ENCODE peak calls at places on chromosomes 4 and X, in seven cellular contexts. One of them, this sample, is unnamed. For H3K36me3, the result is how much of the 10 kb centered on the place peaks cover.

GRCh38 chr4:95290702-95291101 is 258.1 kb downstream of the UNC5C start:
- DNase-seq in K562: no peak
- DNase-seq in PC-3: no peak
- DNase-seq in IMR-90: no peak
- DNase-seq in keratinocyte: no peak
- DNase-seq in GM12878: no peak
- DNase-seq in neural progenitor cell: no peak
- DNase-seq in this sample: no peak

GRCh38 chrX:129793604-129794191 is 13.9 kb downstream of the SASH3 start:
- DNase-seq in K562: no peak
- DNase-seq in PC-3: no peak
- DNase-seq in IMR-90: no peak
- DNase-seq in keratinocyte: no peak
- DNase-seq in GM12878: no peak
- DNase-seq in neural progenitor cell: no peak
- DNase-seq in this sample: no peak

GRCh38 chr4:13276357-13276756 is 207.8 kb downstream of the RAB28 start:
- DNase-seq in K562: no peak
- DNase-seq in PC-3: no peak
- DNase-seq in IMR-90: no peak
- DNase-seq in keratinocyte: no peak
- DNase-seq in GM12878: no peak
- DNase-seq in neural progenitor cell: no peak
- DNase-seq in this sample: no peak

GRCh38 chrX:129772796-129773431 is 6.8 kb upstream of the SASH3 start:
- DNase-seq in K562: no peak
- DNase-seq in PC-3: no peak
- DNase-seq in IMR-90: no peak
- DNase-seq in keratinocyte: no peak
- DNase-seq in GM12878: peak
- DNase-seq in neural progenitor cell: no peak
- DNase-seq in this sample: no peak

GRCh38 chrX:68041110-68041509 is 392.2 kb downstream of the OPHN1 start:
- DNase-seq in K562: no peak
- DNase-seq in PC-3: no peak
- DNase-seq in IMR-90: no peak
- DNase-seq in keratinocyte: no peak
- DNase-seq in GM12878: no peak
- DNase-seq in neural progenitor cell: no peak
- DNase-seq in this sample: no peak

GRCh38 chr4:85686398-85686797 is 211.4 kb downstream of the ARHGAP24 start:
- DNase-seq in K562: no peak
- DNase-seq in PC-3: no peak
- DNase-seq in IMR-90: no peak
- DNase-seq in keratinocyte: no peak
- DNase-seq in GM12878: no peak
- DNase-seq in neural progenitor cell: no peak
- DNase-seq in this sample: no peak

GRCh38 chrX:136354201-136354600 is 53.4 kb downstream of the ADGRG4 start:
- DNase-seq in K562: no peak
- DNase-seq in PC-3: peak
- DNase-seq in IMR-90: no peak
- DNase-seq in keratinocyte: peak
- DNase-seq in GM12878: no peak
- DNase-seq in neural progenitor cell: no peak
- DNase-seq in this sample: no peak

GRCh38 chrX:105758784-105759183 is 63.6 kb upstream of the NRK start:
- DNase-seq in K562: no peak
- DNase-seq in PC-3: no peak
- DNase-seq in IMR-90: no peak
- DNase-seq in keratinocyte: no peak
- DNase-seq in GM12878: no peak
- DNase-seq in neural progenitor cell: no peak
- DNase-seq in this sample: no peak

GRCh38 chr4:108247511-108248088 is 78.9 kb upstream of the LEF1 start:
- DNase-seq in K562: no peak
- DNase-seq in PC-3: peak
- DNase-seq in IMR-90: no peak
- DNase-seq in keratinocyte: no peak
- DNase-seq in GM12878: no peak
- DNase-seq in neural progenitor cell: peak
- DNase-seq in this sample: peak

GRCh38 chrX:118496763-118497079 is 1.1 kb downstream of the DOCK11 start:
- DNase-seq in K562: no peak
- DNase-seq in PC-3: no peak
- DNase-seq in IMR-90: no peak
- DNase-seq in keratinocyte: no peak
- DNase-seq in GM12878: no peak
- DNase-seq in neural progenitor cell: peak
- DNase-seq in this sample: no peak

GRCh38 chr4:176611351-176611750 is 181.4 kb downstream of the VEGFC start:
- DNase-seq in K562: no peak
- DNase-seq in PC-3: no peak
- DNase-seq in IMR-90: peak
- DNase-seq in keratinocyte: no peak
- DNase-seq in GM12878: no peak
- DNase-seq in neural progenitor cell: no peak
- DNase-seq in this sample: no peak

GRCh38 chr4:184419976-184420375 is 54.4 kb downstream of the IRF2 start:
- DNase-seq in K562: no peak
- DNase-seq in PC-3: no peak
- DNase-seq in IMR-90: no peak
- DNase-seq in keratinocyte: no peak
- DNase-seq in GM12878: no peak
- DNase-seq in neural progenitor cell: no peak
- DNase-seq in this sample: no peak

GRCh38 chr4:184417802-184418511 is 56.4 kb downstream of the IRF2 start:
- DNase-seq in K562: peak
- DNase-seq in PC-3: peak
- DNase-seq in IMR-90: peak
- DNase-seq in keratinocyte: peak
- DNase-seq in GM12878: peak
- DNase-seq in neural progenitor cell: no peak
- DNase-seq in this sample: no peak

GRCh38 chr4:184415071-184415470 is 59.3 kb downstream of the IRF2 start:
- DNase-seq in K562: no peak
- DNase-seq in PC-3: peak
- DNase-seq in IMR-90: no peak
- DNase-seq in keratinocyte: no peak
- DNase-seq in GM12878: no peak
- DNase-seq in neural progenitor cell: no peak
- DNase-seq in this sample: no peak

GRCh38 chr4:184420402-184420801 is 53.9 kb downstream of the IRF2 start:
- DNase-seq in K562: no peak
- DNase-seq in PC-3: no peak
- DNase-seq in IMR-90: no peak
- DNase-seq in keratinocyte: no peak
- DNase-seq in GM12878: peak
- DNase-seq in neural progenitor cell: no peak
- DNase-seq in this sample: no peak

GRCh38 chr4:184416913-184417734 is 57.2 kb downstream of the IRF2 start:
- DNase-seq in K562: no peak
- DNase-seq in PC-3: no peak
- DNase-seq in IMR-90: peak
- DNase-seq in keratinocyte: no peak
- DNase-seq in GM12878: peak
- DNase-seq in neural progenitor cell: no peak
- DNase-seq in this sample: no peak
- H3K9ac ChIP-seq in K562: no peak
- H3K9ac ChIP-seq in PC-3: peak
- H3K9ac ChIP-seq in IMR-90: peak
- H3K9ac ChIP-seq in keratinocyte: peak
- H3K9ac ChIP-seq in GM12878: peak
- H3K9ac ChIP-seq in neural progenitor cell: no peak
- H3K9ac ChIP-seq in this sample: no peak

GRCh38 chr4:118743867-118744266 is 58.7 kb downstream of the METTL14 start:
- DNase-seq in K562: no peak
- DNase-seq in PC-3: no peak
- DNase-seq in IMR-90: peak
- DNase-seq in keratinocyte: no peak
- DNase-seq in GM12878: no peak
- DNase-seq in neural progenitor cell: no peak
- DNase-seq in this sample: no peak

GRCh38 chr4:118746251-118746919 is 61.2 kb downstream of the METTL14 start:
- DNase-seq in K562: no peak
- DNase-seq in PC-3: no peak
- DNase-seq in IMR-90: no peak
- DNase-seq in keratinocyte: no peak
- DNase-seq in GM12878: no peak
- DNase-seq in neural progenitor cell: no peak
- DNase-seq in this sample: no peak

GRCh38 chr4:118741456-118741855 is 56.3 kb downstream of the METTL14 start:
- DNase-seq in K562: no peak
- DNase-seq in PC-3: no peak
- DNase-seq in IMR-90: peak
- DNase-seq in keratinocyte: no peak
- DNase-seq in GM12878: no peak
- DNase-seq in neural progenitor cell: no peak
- DNase-seq in this sample: no peak

GRCh38 chr4:118742050-118742449 is 56.9 kb downstream of the METTL14 start:
- DNase-seq in K562: no peak
- DNase-seq in PC-3: no peak
- DNase-seq in IMR-90: no peak
- DNase-seq in keratinocyte: no peak
- DNase-seq in GM12878: no peak
- DNase-seq in neural progenitor cell: no peak
- DNase-seq in this sample: no peak

DNA sequence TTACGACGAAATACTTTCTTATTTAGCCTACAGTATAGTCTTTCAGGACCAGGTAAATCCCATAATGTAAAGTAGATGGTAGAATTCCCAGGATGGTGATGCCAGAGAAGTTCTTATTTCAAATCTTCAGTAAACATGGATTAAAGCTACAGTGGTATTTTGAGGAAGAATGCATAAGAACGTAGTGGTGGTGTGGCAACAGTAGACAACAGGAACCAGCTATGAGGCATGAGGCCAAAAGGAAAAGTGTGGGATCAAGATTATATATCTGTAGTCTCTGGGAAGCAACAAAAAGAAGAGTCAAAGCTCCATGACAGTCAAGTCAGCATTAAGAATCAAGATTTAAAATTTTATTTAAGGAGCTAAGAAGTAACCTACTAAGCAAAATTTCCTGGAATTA is 60.2 kb downstream of the METTL14 start:
- DNase-seq in K562: no peak
- DNase-seq in PC-3: no peak
- DNase-seq in IMR-90: no peak
- DNase-seq in keratinocyte: no peak
- DNase-seq in GM12878: no peak
- DNase-seq in neural progenitor cell: no peak
- DNase-seq in this sample: no peak
- H3K36me3 ChIP-seq in K562: under half
- H3K36me3 ChIP-seq in PC-3: under half
- H3K36me3 ChIP-seq in IMR-90: under half
- H3K36me3 ChIP-seq in keratinocyte: under half
- H3K36me3 ChIP-seq in GM12878: under half
- H3K36me3 ChIP-seq in neural progenitor cell: under half
- H3K36me3 ChIP-seq in this sample: under half

DNA sequence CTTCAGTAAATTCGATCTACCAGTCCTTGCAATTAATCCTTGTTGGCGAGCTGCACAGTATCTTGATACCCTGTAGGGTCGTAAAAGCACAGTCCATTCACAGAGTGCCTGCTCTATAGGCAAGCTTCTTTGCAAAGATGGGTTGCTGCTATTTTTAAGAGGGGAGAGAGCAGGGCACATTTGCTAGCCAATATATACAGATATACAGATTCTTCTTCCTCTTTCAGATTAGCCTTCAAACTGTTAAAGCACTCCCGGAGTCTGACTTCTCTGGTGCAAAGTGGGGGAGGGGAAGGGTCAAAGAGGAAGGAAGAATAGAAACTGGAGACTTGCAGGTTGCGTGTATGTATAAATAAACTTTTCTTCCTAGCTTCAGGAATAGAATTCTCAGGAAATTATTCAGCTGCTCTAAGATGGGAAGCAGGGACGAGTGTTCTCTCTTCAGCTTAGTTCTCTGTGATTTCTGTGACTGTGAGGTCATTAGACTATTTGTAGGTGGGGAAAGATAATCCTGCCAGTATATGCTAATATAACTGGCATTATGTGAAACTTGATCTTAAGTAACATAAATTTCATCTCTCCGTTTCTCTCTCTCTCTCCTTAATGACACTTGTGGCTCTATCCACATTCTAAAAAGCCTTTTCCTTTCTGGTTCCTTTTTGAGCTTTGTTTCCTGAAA is at the start of gene CYSLTR1:
- DNase-seq in K562: no peak
- DNase-seq in PC-3: no peak
- DNase-seq in IMR-90: no peak
- DNase-seq in keratinocyte: no peak
- DNase-seq in GM12878: no peak
- DNase-seq in neural progenitor cell: peak
- DNase-seq in this sample: no peak
- H3K9ac ChIP-seq in K562: no peak
- H3K9ac ChIP-seq in PC-3: no peak
- H3K9ac ChIP-seq in IMR-90: no peak
- H3K9ac ChIP-seq in keratinocyte: no peak
- H3K9ac ChIP-seq in GM12878: peak
- H3K9ac ChIP-seq in neural progenitor cell: no peak
- H3K9ac ChIP-seq in this sample: no peak

DNA sequence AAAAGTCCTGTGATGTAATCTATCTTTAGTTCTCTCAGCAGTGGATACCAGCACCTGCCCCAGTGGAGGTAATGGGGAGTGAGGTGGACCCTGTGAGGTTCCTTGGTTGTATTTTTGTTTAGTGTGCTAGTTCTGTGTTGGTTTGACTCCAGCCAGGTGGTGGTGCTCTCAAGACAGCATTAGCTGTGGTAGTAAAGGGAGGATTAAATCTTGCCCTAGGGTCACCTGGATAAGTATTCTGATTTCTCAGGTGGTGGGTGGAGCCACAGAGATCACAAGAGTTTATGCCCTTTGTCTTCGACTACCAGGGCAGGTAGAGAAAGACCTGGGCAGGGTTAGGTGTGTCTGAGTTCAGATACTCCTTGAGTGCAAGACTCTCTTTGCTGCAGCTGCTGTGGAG is 176.3 kb upstream of the EDA2R start:
- DNase-seq in K562: no peak
- DNase-seq in PC-3: no peak
- DNase-seq in IMR-90: no peak
- DNase-seq in keratinocyte: no peak
- DNase-seq in GM12878: no peak
- DNase-seq in neural progenitor cell: no peak
- DNase-seq in this sample: no peak
- H3K36me3 ChIP-seq in K562: under half
- H3K36me3 ChIP-seq in PC-3: under half
- H3K36me3 ChIP-seq in IMR-90: under half
- H3K36me3 ChIP-seq in keratinocyte: under half
- H3K36me3 ChIP-seq in GM12878: under half
- H3K36me3 ChIP-seq in neural progenitor cell: under half
- H3K36me3 ChIP-seq in this sample: under half

This sample was measured in NT2/D1.